ENCODE peak calls at places on chromosomes 5 and 9, in five cellular contexts. R, S, L, U and X are unnamed samples.

GRCh38 chr5:36450229-36451024 is 148.7 kb upstream of the RANBP3L start:
- DNase-seq in L (no peak), U (no peak), R (no peak), S (no peak), X (no peak)

GRCh38 chr5:60997721-60998120 is 52.7 kb downstream of the NDUFAF2 start:
- DNase-seq in S (no peak), L (peak), U (no peak), R (no peak), X (no peak)

GRCh38 chr9:87406545-87407166 is 91.0 kb upstream of the DAPK1 start:
- DNase-seq in S (no peak), R (no peak), L (no peak), U (no peak), X (no peak)

GRCh38 chr5:179729303-179729702 is 3.3 kb upstream of the MAML1 start:
- DNase-seq in L (no peak), S (no peak), U (no peak), R (no peak), X (no peak)

GRCh38 chr5:1515921-1516571 is 7.7 kb downstream of the LPCAT1 start:
- DNase-seq in S (peak), U (no peak), L (no peak), R (no peak), X (peak)

GRCh38 chr5:177510567-177511053 is 984 bp upstream of the DOK3 start:
- DNase-seq in S (no peak), U (peak), R (no peak), L (no peak), X (no peak)

GRCh38 chr9:86097510-86098224 is 1.7 kb downstream of the GOLM1 start:
- DNase-seq in R (no peak), U (no peak), L (no peak), S (no peak), X (no peak)

GRCh38 chr9:82920154-82920553 is 142.8 kb downstream of the RASEF start:
- DNase-seq in S (no peak), L (no peak), U (no peak), R (no peak), X (no peak)

GRCh38 chr9:14723301-14723700 is 768 bp upstream of the CER1 start:
- DNase-seq in S (no peak), L (no peak), R (no peak), U (no peak), X (no peak)

GRCh38 chr9:93668261-93668871 is 92.0 kb downstream of the PHF2 start:
- DNase-seq in R (no peak), L (no peak), S (peak), U (no peak), X (peak)

GRCh38 chr9:125332527-125332926 is 70.9 kb downstream of the GAPVD1 start:
- DNase-seq in L (no peak), R (no peak), S (no peak), U (peak), X (no peak)